ENCODE peak calls at places on chromosomes 1 and 21, in ten cellular contexts. Y, P, X, B, O, V, A, F, W and I are unnamed samples.

GRCh38 chr1:48674641-48675040 is 102.0 kb downstream of the BEND5 start:
- DNase-seq in B (no peak), A (no peak), V (no peak), X (peak), P (no peak), Y (peak), F (no peak), O (no peak), W (no peak), I (peak)

GRCh38 chr1:212237651-212238050 is 47.6 kb upstream of the PPP2R5A start:
- DNase-seq in Y (no peak), A (no peak), B (peak), P (no peak), V (no peak), W (no peak), F (no peak), X (no peak), O (no peak), I (no peak)

GRCh38 chr1:6425671-6426070 is 1.1 kb downstream of the ESPN start:
- DNase-seq in B (no peak), X (no peak), W (no peak), Y (no peak), O (no peak), V (no peak), F (no peak), A (no peak), P (no peak), I (no peak)

GRCh38 chr1:53588053-53588779 is 129.0 kb downstream of the DMRTB1 start:
- DNase-seq in B (no peak), O (no peak), V (peak), P (peak), X (no peak), F (no peak), A (no peak), Y (no peak), W (no peak), I (no peak)

GRCh38 chr1:11414921-11415538 is 63.9 kb upstream of the DISP3 start:
- DNase-seq in O (peak), B (no peak), F (no peak), W (no peak), V (no peak), X (no peak), P (no peak), A (no peak), Y (no peak), I (peak)

GRCh38 chr1:105664495-105664894 is 1392.0 kb upstream of the PRMT6 start:
- DNase-seq in Y (no peak), A (no peak), F (no peak), O (no peak), V (no peak), W (no peak), X (no peak), P (no peak), B (no peak), I (no peak)

GRCh38 chr1:154906621-154907081 is 29.9 kb downstream of the PMVK start:
- DNase-seq in Y (no peak), V (no peak), X (no peak), O (no peak), B (no peak), W (no peak), A (no peak), P (no peak), F (no peak), I (no peak)

GRCh38 chr1:36883315-36883949 is 150.9 kb downstream of the GRIK3 start:
- DNase-seq in W (no peak), P (peak), V (peak), A (no peak), Y (no peak), F (no peak), O (no peak), X (no peak), B (no peak), I (no peak)

DNA sequence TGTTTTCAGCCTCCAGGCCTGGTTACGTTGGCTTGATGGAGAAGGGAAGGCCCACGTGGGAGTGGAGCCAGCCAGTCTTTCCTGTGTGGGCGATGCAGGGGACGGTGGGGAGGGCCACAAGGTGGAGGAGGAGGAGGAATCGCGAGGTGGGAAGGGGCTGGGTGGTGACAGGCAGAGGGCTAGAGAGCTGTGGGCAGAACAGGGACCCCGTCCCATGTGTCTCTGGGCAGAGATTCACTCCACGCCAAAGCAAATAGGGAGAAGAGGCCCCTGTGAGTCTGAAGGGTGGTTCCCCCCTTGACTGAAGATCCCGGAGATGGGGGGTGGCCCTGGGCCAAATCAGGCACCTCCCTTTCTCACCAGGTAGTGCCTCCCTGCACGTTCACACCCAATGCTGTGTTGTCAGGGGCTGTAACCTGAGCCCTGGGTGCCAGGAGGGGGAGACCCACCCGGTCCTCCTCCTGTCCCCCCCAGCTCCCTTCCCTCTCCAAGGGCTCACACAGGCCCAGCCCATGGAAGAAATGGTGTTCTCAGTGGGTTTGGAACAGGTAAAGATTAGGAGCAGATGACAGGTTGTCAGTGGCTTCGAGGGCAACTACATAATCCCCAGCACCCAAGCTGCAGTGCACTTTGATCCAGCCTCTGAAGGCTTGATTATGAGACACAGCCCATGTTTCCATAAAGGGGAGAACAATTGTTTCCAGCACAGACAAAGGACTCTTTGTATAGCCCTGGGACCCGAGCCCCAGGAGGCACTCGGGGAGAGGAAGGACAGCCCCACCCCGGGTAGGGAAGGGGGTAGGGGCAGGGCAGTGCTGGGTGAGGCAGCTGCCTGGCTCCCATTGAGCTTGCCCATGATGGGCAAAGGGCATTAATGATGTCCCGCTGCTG is 37.7 kb upstream of the GPR37L1 start:
- DNase-seq in P (no peak), F (no peak), V (no peak), X (no peak), A (no peak), B (peak), O (peak), W (no peak), Y (no peak), I (no peak)
- H3K27ac ChIP-seq in P (no peak), F (no peak), V (no peak), X (no peak), A (no peak), B (no peak), O (peak), W (no peak), Y (no peak), I (no peak)

GRCh38 chr1:240635466-240636256 is 23.7 kb upstream of the GREM2 start:
- DNase-seq in Y (no peak), W (no peak), F (no peak), A (no peak), B (no peak), V (no peak), O (no peak), X (no peak), P (no peak), I (no peak)
- H3K27ac ChIP-seq in Y (no peak), W (no peak), F (no peak), A (no peak), B (no peak), V (no peak), O (no peak), X (no peak), P (no peak), I (no peak)

GRCh38 chr1:225866981-225867380 is 15.2 kb downstream of the TMEM63A start:
- DNase-seq in P (no peak), X (no peak), B (no peak), Y (no peak), O (no peak), F (no peak), V (no peak), W (no peak), A (no peak), I (peak)
- H3K27ac ChIP-seq in P (no peak), X (no peak), B (no peak), Y (no peak), O (peak), F (peak), V (peak), W (no peak), A (no peak), I (no peak)

GRCh38 chr21:43777953-43778352 is 1.8 kb upstream of the CSTB start:
- DNase-seq in A (no peak), B (no peak), P (no peak), W (no peak), O (no peak), Y (no peak), X (no peak), F (no peak), V (no peak), I (no peak)
- H3K27ac ChIP-seq in A (no peak), B (no peak), P (no peak), W (no peak), O (no peak), Y (no peak), X (no peak), F (no peak), V (no peak), I (no peak)

GRCh38 chr21:45442276-45442675 is 37.3 kb downstream of the COL18A1 start:
- DNase-seq in V (no peak), A (no peak), F (peak), Y (no peak), O (no peak), P (no peak), W (no peak), B (no peak), X (no peak), I (peak)

GRCh38 chr21:45443595-45444181 is 38.7 kb downstream of the COL18A1 start:
- DNase-seq in Y (no peak), V (no peak), W (no peak), A (no peak), X (no peak), F (peak), P (no peak), B (no peak), O (peak), I (peak)

GRCh38 chr21:45445369-45445768 is 40.4 kb downstream of the COL18A1 start:
- DNase-seq in O (no peak), W (no peak), B (no peak), V (no peak), P (no peak), F (no peak), Y (no peak), X (no peak), A (no peak), I (peak)

GRCh38 chr21:45441431-45442255 is 36.7 kb downstream of the COL18A1 start:
- DNase-seq in O (no peak), X (no peak), A (no peak), B (no peak), Y (no peak), W (no peak), F (peak), P (no peak), V (no peak), I (peak)

DNA sequence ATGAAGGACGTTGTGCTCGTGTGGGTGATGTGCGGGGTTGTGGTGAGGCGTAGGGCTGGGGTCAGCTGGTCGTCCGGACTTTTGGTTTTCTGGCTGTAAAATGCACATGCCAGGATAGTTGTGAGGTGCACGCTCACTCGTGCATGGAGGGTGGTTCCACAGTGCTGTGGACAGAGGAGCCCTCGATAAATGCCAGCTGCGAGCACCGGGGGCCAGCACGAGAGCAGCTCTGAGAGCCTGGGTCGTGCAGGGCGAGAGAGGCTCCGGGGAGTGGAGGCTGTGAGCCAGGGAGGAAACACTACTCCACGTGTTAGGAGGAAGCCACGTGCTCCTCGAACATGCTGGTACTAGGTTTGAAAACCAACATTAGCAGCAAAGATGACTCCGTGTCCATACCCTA is 39.4 kb downstream of the COL18A1 start:
- DNase-seq in X (no peak), W (no peak), O (no peak), F (peak), A (no peak), Y (no peak), V (no peak), B (no peak), P (no peak), I (peak)
- H3K27ac ChIP-seq in X (no peak), W (no peak), O (no peak), F (no peak), A (no peak), Y (no peak), V (no peak), B (no peak), P (no peak), I (no peak)

DNA sequence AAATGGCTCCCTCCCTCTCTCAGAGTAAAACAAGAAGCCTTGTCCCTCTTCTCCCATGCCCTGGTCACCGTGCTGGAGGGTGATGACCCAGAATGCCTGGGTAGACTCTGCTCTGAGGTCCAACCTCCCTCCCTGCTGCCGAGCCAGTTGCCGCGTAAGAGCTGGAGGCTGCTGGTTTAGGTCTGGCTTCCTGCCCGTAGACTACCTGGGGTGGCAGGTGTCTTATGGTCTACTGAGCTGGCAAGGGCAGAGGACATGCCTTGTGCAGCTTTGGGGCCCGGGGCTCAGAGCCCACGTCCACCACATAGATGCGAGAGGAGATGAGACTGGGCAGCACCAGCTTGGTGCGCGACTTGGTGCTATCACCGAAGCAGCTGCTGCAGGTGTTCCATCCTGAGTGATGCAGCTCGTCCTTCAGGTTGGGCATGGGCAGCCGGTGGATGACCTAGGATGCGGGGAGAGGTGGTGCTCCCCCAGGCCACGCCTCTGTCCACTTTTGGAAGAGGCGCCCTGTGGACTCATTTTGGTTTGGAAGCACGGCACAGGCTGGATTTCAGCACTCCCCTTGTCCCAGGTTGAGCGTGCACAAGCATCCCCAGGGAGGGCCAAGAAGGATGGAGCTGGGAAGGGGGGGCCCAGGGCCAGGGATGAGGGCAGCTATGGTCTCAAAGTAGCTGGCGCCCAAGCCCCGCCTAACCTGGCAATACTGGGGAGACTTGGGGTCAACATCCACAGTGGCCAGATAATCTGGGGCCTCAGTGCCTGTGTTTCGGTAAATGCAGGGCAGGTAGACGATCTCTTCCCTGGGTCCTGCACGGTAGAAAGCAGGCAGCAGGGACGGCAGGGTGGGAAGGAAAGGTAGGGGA is 3.5 kb downstream of the SELENBP1 start:
- DNase-seq in Y (no peak), W (no peak), P (no peak), A (no peak), V (no peak), O (no peak), X (no peak), B (no peak), F (peak), I (no peak)
- H3K27ac ChIP-seq in Y (no peak), W (no peak), P (peak), A (peak), V (no peak), O (no peak), X (no peak), B (no peak), F (peak), I (no peak)

DNA sequence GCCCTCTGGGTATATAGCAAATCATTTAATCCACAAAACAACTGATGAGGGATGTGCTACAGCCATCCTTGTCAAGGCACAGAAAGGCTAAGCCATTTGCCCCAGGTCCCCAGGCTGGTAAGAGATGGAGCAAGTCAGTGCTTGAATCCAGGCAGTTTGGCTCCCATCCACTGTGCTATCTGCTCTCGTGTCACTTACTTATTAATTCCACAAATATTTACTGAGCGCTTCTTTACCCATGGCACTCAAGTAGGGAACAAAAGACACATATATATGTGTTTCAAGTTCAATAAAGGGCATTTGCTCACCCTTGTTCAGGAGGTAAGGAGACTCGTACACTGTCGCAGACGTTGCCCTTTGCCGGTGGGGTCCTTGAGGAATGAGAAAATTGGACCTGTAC is 38.6 kb upstream of the MPZL1 start:
- DNase-seq in X (no peak), W (no peak), O (no peak), P (no peak), Y (no peak), B (no peak), V (no peak), A (no peak), F (no peak), I (no peak)
- H3K27ac ChIP-seq in X (no peak), W (no peak), O (no peak), P (peak), Y (no peak), B (no peak), V (no peak), A (peak), F (peak), I (no peak)